ENCODE peak calls at places on chromosomes 16 and 17, in nine cellular contexts. W is sigmoid colon, L is SK-N-SH, P is K562, U is transverse colon, M is prostate gland, N is H1, C is GM12892, E is GM23338. A is an unnamed sample.

GRCh38 chr17:58416937-58417299 is 416 bp downstream of the RNF43 start:
- DNase-seq in W (no peak), L (no peak), P (no peak), U (no peak), M (no peak), N (no peak), C (no peak), E (peak), A (no peak)

GRCh38 chr16:2056681-2057407 is 9.1 kb downstream of the TSC2 start:
- DNase-seq in W (no peak), L (no peak), P (no peak), U (no peak), M (no peak), N (no peak), C (no peak), E (peak), A (no peak)

GRCh38 chr17:44865231-44865660 is 17.6 kb downstream of the HIGD1B start:
- DNase-seq in W (peak), L (peak), P (peak), U (peak), M (peak), N (peak), C (peak), E (peak), A (peak)

GRCh38 chr17:36690190-36690589 is 88.8 kb downstream of the MRM1 start:
- DNase-seq in W (no peak), L (no peak), P (no peak), U (no peak), M (no peak), N (no peak), C (no peak), E (no peak), A (no peak)

GRCh38 chr16:2748757-2749455 is 3.5 kb upstream of the SRRM2 start:
- DNase-seq in W (no peak), L (no peak), P (no peak), U (no peak), M (no peak), N (no peak), C (no peak), E (no peak), A (no peak)

GRCh38 chr17:44941712-44942331 is 5.8 kb downstream of the KIF18B start:
- DNase-seq in W (peak), L (peak), P (no peak), U (no peak), M (no peak), N (no peak), C (no peak), E (no peak), A (no peak)

GRCh38 chr16:53323924-53324323 is 110.3 kb upstream of the RBL2 start:
- DNase-seq in W (no peak), L (no peak), P (no peak), U (no peak), M (no peak), N (no peak), C (no peak), E (no peak), A (no peak)

GRCh38 chr17:50275279-50275678 is 1.0 kb downstream of the TMEM92 start:
- DNase-seq in W (peak), L (no peak), P (no peak), U (no peak), M (no peak), N (no peak), C (no peak), E (no peak), A (no peak)

GRCh38 chr17:75689441-75689873 is 22.3 kb downstream of the SAP30BP start:
- DNase-seq in W (no peak), L (no peak), P (no peak), U (no peak), M (no peak), N (no peak), C (peak), E (no peak), A (no peak)

GRCh38 chr17:57373756-57374155 is 117.4 kb downstream of the MSI2 start:
- DNase-seq in W (no peak), L (no peak), P (no peak), U (no peak), M (no peak), N (no peak), C (no peak), E (no peak), A (no peak)

GRCh38 chr16:19130852-19131808 is 17.4 kb downstream of the ITPRIPL2 start:
- DNase-seq in W (peak), L (no peak), P (no peak), U (no peak), M (peak), N (no peak), C (no peak), E (peak), A (no peak)

GRCh38 chr16:50509521-50510341 is 38.5 kb upstream of the NKD1 start:
- DNase-seq in W (no peak), L (peak), P (peak), U (peak), M (no peak), N (peak), C (no peak), E (peak), A (peak)

GRCh38 chr16:75971334-75971733 is 245.0 kb upstream of the CPHXL start:
- DNase-seq in W (no peak), L (no peak), P (no peak), U (no peak), M (no peak), N (no peak), C (no peak), E (no peak), A (no peak)

GRCh38 chr17:49552070-49552751 is 23.5 kb upstream of the NXPH3 start:
- DNase-seq in W (no peak), L (peak), P (no peak), U (no peak), M (no peak), N (no peak), C (no peak), E (no peak), A (no peak)

GRCh38 chr17:6435968-6436367 is 1.0 kb upstream of the AIPL1 start:
- DNase-seq in W (no peak), L (peak), P (peak), U (peak), M (peak), N (no peak), C (peak), E (peak), A (peak)

GRCh38 chr16:12160249-12160648 is 183.7 kb downstream of the SNX29 start:
- DNase-seq in W (no peak), L (no peak), P (no peak), U (no peak), M (no peak), N (no peak), C (no peak), E (no peak), A (no peak)

GRCh38 chr17:171871-172270 is 9.6 kb downstream of the DOC2B start:
- DNase-seq in W (no peak), L (no peak), P (no peak), U (no peak), M (no peak), N (no peak), C (no peak), E (no peak), A (no peak)

GRCh38 chr17:42521036-42521435 is 15.0 kb upstream of the NAGLU start:
- DNase-seq in W (no peak), L (no peak), P (no peak), U (no peak), M (no peak), N (no peak), C (no peak), E (no peak), A (no peak)

GRCh38 chr17:44307387-44308186 is 814 bp upstream of the RUNDC3A start:
- DNase-seq in W (peak), L (peak), P (no peak), U (peak), M (peak), N (no peak), C (no peak), E (peak), A (no peak)

GRCh38 chr17:75131278-75132017 is at the start of gene NT5C:
- DNase-seq in W (peak), L (peak), P (peak), U (peak), M (peak), N (peak), C (peak), E (peak), A (no peak)

GRCh38 chr17:32477220-32477619 is 9.6 kb upstream of the CDK5R1 start:
- DNase-seq in W (no peak), L (no peak), P (no peak), U (no peak), M (peak), N (no peak), C (no peak), E (no peak), A (no peak)

GRCh38 chr16:8887438-8887765 is 5.3 kb downstream of the LITAFD start:
- DNase-seq in W (no peak), L (no peak), P (no peak), U (no peak), M (no peak), N (no peak), C (no peak), E (no peak), A (no peak)

GRCh38 chr16:23081675-23082119 is 67.6 kb downstream of the USP31 start:
- DNase-seq in W (no peak), L (peak), P (no peak), U (no peak), M (no peak), N (no peak), C (no peak), E (no peak), A (no peak)

GRCh38 chr17:33520404-33521032 is 227.4 kb upstream of the ASIC2 start:
- DNase-seq in W (no peak), L (peak), P (peak), U (peak), M (peak), N (peak), C (peak), E (peak), A (peak)

GRCh38 chr17:50662632-50663225 is 28.0 kb downstream of the ABCC3 start:
- DNase-seq in W (no peak), L (no peak), P (no peak), U (no peak), M (no peak), N (no peak), C (no peak), E (no peak), A (no peak)

GRCh38 chr16:12350945-12351344 is 374.4 kb downstream of the SNX29 start:
- DNase-seq in W (no peak), L (no peak), P (no peak), U (no peak), M (no peak), N (no peak), C (no peak), E (peak), A (no peak)

GRCh38 chr16:86783626-86784266 is 205.4 kb downstream of the FOXL1 start:
- DNase-seq in W (peak), L (no peak), P (no peak), U (no peak), M (peak), N (no peak), C (no peak), E (no peak), A (no peak)

GRCh38 chr17:81049973-81050551 is 15.1 kb downstream of the BAIAP2 start:
- DNase-seq in W (no peak), L (peak), P (no peak), U (peak), M (peak), N (no peak), C (no peak), E (no peak), A (no peak)

GRCh38 chr17:49365667-49366066 is 3.6 kb upstream of the ZNF652 start:
- DNase-seq in W (no peak), L (peak), P (no peak), U (no peak), M (no peak), N (no peak), C (no peak), E (peak), A (no peak)

GRCh38 chr17:76599699-76600460 is 14.2 kb upstream of the ST6GALNAC2 start:
- DNase-seq in W (no peak), L (no peak), P (no peak), U (no peak), M (no peak), N (no peak), C (no peak), E (no peak), A (no peak)

GRCh38 chr16:73365010-73365409 is 317.1 kb upstream of the ZFHX3 start:
- DNase-seq in W (no peak), L (peak), P (no peak), U (peak), M (no peak), N (no peak), C (no peak), E (no peak), A (no peak)

GRCh38 chr17:36674278-36674650 is 72.9 kb downstream of the MRM1 start:
- DNase-seq in W (no peak), L (no peak), P (no peak), U (peak), M (no peak), N (no peak), C (no peak), E (no peak), A (no peak)

GRCh38 chr17:57443781-57444180 is 187.5 kb downstream of the MSI2 start:
- DNase-seq in W (no peak), L (no peak), P (no peak), U (no peak), M (no peak), N (no peak), C (no peak), E (no peak), A (no peak)

GRCh38 chr17:18992454-18993130 is 12.0 kb downstream of the FAM83G start:
- DNase-seq in W (no peak), L (no peak), P (no peak), U (peak), M (no peak), N (no peak), C (no peak), E (no peak), A (no peak)

GRCh38 chr17:73678999-73679398 is 34.8 kb upstream of the SDK2 start:
- DNase-seq in W (no peak), L (no peak), P (no peak), U (no peak), M (no peak), N (no peak), C (no peak), E (no peak), A (no peak)
- TF ChIP-seq POLR2AphosphoS5 in W (no peak), L (no peak), P (no peak), U (no peak), M (no peak), N (no peak), C (no peak), E (no peak), A (no peak)

GRCh38 chr17:47820023-47820789 is 1.4 kb downstream of the OSBPL7 start:
- DNase-seq in W (no peak), L (no peak), P (peak), U (peak), M (no peak), N (no peak), C (no peak), E (no peak), A (no peak)

GRCh38 chr17:47821424-47822379 is at the start of gene OSBPL7:
- DNase-seq in W (peak), L (peak), P (peak), U (peak), M (peak), N (peak), C (peak), E (peak), A (no peak)

GRCh38 chr17:47818002-47818695 is 3.4 kb downstream of the OSBPL7 start:
- DNase-seq in W (no peak), L (no peak), P (no peak), U (no peak), M (no peak), N (no peak), C (no peak), E (no peak), A (no peak)

GRCh38 chr17:47821031-47821423 is 567 bp downstream of the OSBPL7 start:
- DNase-seq in W (no peak), L (no peak), P (peak), U (no peak), M (no peak), N (no peak), C (no peak), E (no peak), A (no peak)

GRCh38 chr17:47819475-47819874 is 2.1 kb downstream of the OSBPL7 start:
- DNase-seq in W (no peak), L (no peak), P (no peak), U (no peak), M (no peak), N (no peak), C (no peak), E (no peak), A (no peak)
- TF ChIP-seq POLR2AphosphoS5 in W (no peak), L (no peak), P (no peak), U (no peak), M (no peak), N (no peak), C (no peak), E (no peak), A (no peak)

GRCh38 chr17:40121886-40122465 is at the start of gene MSL1:
- DNase-seq in W (peak), L (peak), P (peak), U (peak), M (peak), N (no peak), C (peak), E (peak), A (no peak)
- TF ChIP-seq POLR2AphosphoS5 in W (peak), L (no peak), P (peak), U (peak), M (peak), N (no peak), C (no peak), E (peak), A (peak)

GRCh38 chr17:40107266-40107980 is 7.0 kb upstream of the NR1D1 start:
- DNase-seq in W (no peak), L (no peak), P (no peak), U (no peak), M (no peak), N (no peak), C (no peak), E (no peak), A (no peak)
- TF ChIP-seq POLR2AphosphoS5 in W (no peak), L (no peak), P (no peak), U (no peak), M (no peak), N (no peak), C (no peak), E (no peak), A (no peak)

GRCh38 chr17:9241774-9242496 is 220.6 kb downstream of the NTN1 start:
- DNase-seq in W (no peak), L (no peak), P (no peak), U (no peak), M (no peak), N (no peak), C (no peak), E (no peak), A (no peak)

GRCh38 chr17:9239821-9240658 is 218.7 kb downstream of the NTN1 start:
- DNase-seq in W (peak), L (peak), P (peak), U (peak), M (peak), N (no peak), C (peak), E (peak), A (no peak)

GRCh38 chr17:9241371-9241712 is 220.0 kb downstream of the NTN1 start:
- DNase-seq in W (peak), L (peak), P (no peak), U (peak), M (no peak), N (no peak), C (no peak), E (no peak), A (no peak)

GRCh38 chr17:9239260-9239820 is 218.0 kb downstream of the NTN1 start:
- DNase-seq in W (no peak), L (no peak), P (no peak), U (peak), M (no peak), N (no peak), C (peak), E (no peak), A (no peak)

GRCh38 chr17:9240659-9241370 is 219.5 kb downstream of the NTN1 start:
- DNase-seq in W (peak), L (no peak), P (peak), U (peak), M (peak), N (peak), C (no peak), E (peak), A (no peak)
- TF ChIP-seq POLR2AphosphoS5 in W (peak), L (no peak), P (no peak), U (peak), M (peak), N (no peak), C (no peak), E (no peak), A (no peak)

GRCh38 chr16:4957720-4958509 is at the start of gene SEC14L5:
- DNase-seq in W (peak), L (peak), P (peak), U (peak), M (peak), N (peak), C (peak), E (peak), A (peak)
- TF ChIP-seq POLR2AphosphoS5 in W (no peak), L (no peak), P (no peak), U (peak), M (peak), N (no peak), C (no peak), E (peak), A (no peak)

GRCh38 chr16:89422905-89423630 is 67.3 kb downstream of the ANKRD11 start:
- DNase-seq in W (no peak), L (no peak), P (no peak), U (no peak), M (no peak), N (no peak), C (peak), E (peak), A (no peak)

GRCh38 chr16:89425523-89425922 is 64.8 kb downstream of the ANKRD11 start:
- DNase-seq in W (no peak), L (no peak), P (no peak), U (no peak), M (no peak), N (no peak), C (no peak), E (no peak), A (no peak)

GRCh38 chr16:89420204-89420603 is 70.2 kb downstream of the ANKRD11 start:
- DNase-seq in W (no peak), L (no peak), P (no peak), U (no peak), M (no peak), N (no peak), C (no peak), E (no peak), A (no peak)

GRCh38 chr16:89423709-89424260 is 66.6 kb downstream of the ANKRD11 start:
- DNase-seq in W (no peak), L (no peak), P (no peak), U (no peak), M (no peak), N (no peak), C (no peak), E (peak), A (no peak)

GRCh38 chr16:89422527-89422904 is 67.8 kb downstream of the ANKRD11 start:
- DNase-seq in W (no peak), L (no peak), P (no peak), U (no peak), M (no peak), N (no peak), C (peak), E (no peak), A (peak)
- TF ChIP-seq POLR2AphosphoS5 in W (no peak), L (no peak), P (no peak), U (no peak), M (no peak), N (no peak), C (no peak), E (no peak), A (no peak)

GRCh38 chr17:79798296-79799173 is 1.7 kb upstream of the CBX8 start:
- DNase-seq in W (no peak), L (peak), P (no peak), U (no peak), M (no peak), N (no peak), C (no peak), E (peak), A (no peak)

GRCh38 chr17:79794659-79795511 is 2.0 kb downstream of the CBX8 start:
- DNase-seq in W (no peak), L (no peak), P (no peak), U (no peak), M (no peak), N (no peak), C (no peak), E (peak), A (no peak)

GRCh38 chr17:79797492-79798295 is 817 bp upstream of the CBX8 start:
- DNase-seq in W (no peak), L (peak), P (peak), U (no peak), M (no peak), N (no peak), C (no peak), E (no peak), A (no peak)

GRCh38 chr17:79795795-79796569 is 895 bp downstream of the CBX8 start:
- DNase-seq in W (no peak), L (peak), P (no peak), U (no peak), M (no peak), N (no peak), C (no peak), E (no peak), A (no peak)

DNA sequence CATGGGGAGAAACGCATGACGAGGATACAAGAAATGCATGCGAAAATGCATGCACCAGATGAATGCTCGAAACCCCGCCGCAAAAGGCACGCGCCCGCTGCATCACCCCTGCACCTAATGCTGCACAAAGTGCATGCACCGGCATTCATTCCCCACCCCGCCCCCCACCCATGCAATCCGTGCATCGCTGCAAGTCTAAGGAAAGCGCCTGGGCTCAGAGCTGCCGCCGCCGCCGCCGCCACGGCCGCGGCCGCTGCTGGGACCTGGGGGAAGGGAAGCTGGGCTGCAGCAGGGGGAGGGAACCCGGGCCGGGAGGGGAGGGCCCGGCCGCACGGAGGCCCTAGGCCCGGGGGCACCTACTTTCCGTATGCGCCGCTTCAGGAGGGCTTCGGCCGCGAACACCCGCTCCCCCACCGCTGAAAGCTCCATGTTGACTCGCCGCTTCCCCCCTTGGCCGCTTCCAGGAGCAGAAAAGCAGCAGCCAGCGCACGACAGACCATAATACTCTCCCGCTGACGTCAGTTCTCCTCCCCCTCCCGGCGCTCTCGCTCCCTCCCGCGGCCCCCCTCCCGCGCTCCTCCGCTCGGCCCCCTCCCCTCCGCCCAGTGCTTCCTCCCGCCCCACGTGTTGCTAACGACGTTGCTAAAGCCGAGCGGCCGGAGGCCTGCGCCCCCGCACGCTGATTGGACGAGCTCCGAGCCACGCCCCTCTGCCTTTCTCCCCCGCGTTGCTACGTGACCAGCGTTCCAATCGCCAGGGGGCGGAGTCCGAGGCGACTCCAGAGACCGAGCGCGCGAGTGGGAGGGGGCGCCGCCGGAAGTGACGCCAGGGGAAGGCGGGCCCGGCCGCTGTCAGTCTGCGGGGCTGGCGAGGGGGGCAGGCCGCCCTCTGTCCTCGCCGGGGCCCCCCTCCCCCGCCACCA is at the start of gene CBX8:
- DNase-seq in W (peak), L (peak), P (peak), U (peak), M (peak), N (peak), C (peak), E (peak), A (peak)
- TF ChIP-seq POLR2AphosphoS5 in W (peak), L (peak), P (peak), U (peak), M (peak), N (peak), C (peak), E (peak), A (peak)

A was measured in Panc1.